ENCODE peak calls at places on chromosomes 3 and 15, in nine cellular contexts. Q is left ventricle myocardium inferior, W is gastrocnemius medialis, J is adrenal gland, N is Karpas-422, K is thoracic aorta, Y is testis, R is GM23248, S is tibial nerve. M is an unnamed sample. For H3K4me1, the result is how much of the 10 kb centered on the place peaks cover.

GRCh38 chr3:172249039-172249438 is 199.2 kb downstream of the GHSR start:
- DNase-seq in Q (no peak), S (no peak), N (no peak), Y (no peak), J (no peak), W (no peak), R (peak), K (no peak), M (no peak)

GRCh38 chr3:101964861-101965260 is 115.5 kb downstream of the NFKBIZ start:
- DNase-seq in Q (no peak), W (no peak), J (no peak), N (no peak), K (no peak), S (no peak), R (peak), Y (no peak), M (no peak)

GRCh38 chr3:42750834-42751233 is 22.2 kb downstream of the CCDC13 start:
- DNase-seq in S (no peak), W (no peak), Y (no peak), R (no peak), Q (no peak), N (no peak), K (no peak), J (peak), M (no peak)

GRCh38 chr3:38549957-38550840 is 54.1 kb downstream of the EXOG start:
- DNase-seq in K (no peak), W (no peak), J (no peak), Y (peak), N (no peak), R (no peak), S (no peak), Q (no peak), M (no peak)

GRCh38 chr3:171695476-171695875 is 114.8 kb downstream of the PLD1 start:
- DNase-seq in W (no peak), J (no peak), Q (no peak), N (no peak), Y (no peak), R (peak), K (no peak), S (no peak), M (no peak)

GRCh38 chr3:143831998-143832397 is 16.3 kb downstream of the SLC9A9 start:
- DNase-seq in Q (no peak), Y (no peak), J (no peak), R (no peak), N (no peak), K (no peak), S (no peak), W (no peak), M (no peak)

GRCh38 chr3:18046531-18046930 is 304.1 kb upstream of the TBC1D5 start:
- DNase-seq in S (no peak), J (no peak), W (no peak), K (no peak), Y (no peak), Q (no peak), R (no peak), N (no peak), M (no peak)

GRCh38 chr3:140342668-140343067 is 335.2 kb upstream of the TRIM42 start:
- DNase-seq in K (no peak), R (no peak), W (no peak), J (no peak), S (no peak), Y (no peak), Q (no peak), N (no peak), M (no peak)

GRCh38 chr3:9121366-9121765 is 128.1 kb downstream of the SRGAP3 start:
- DNase-seq in R (no peak), N (no peak), W (no peak), Y (no peak), K (no peak), J (no peak), Q (no peak), S (no peak), M (no peak)

GRCh38 chr15:41827290-41827879 is 507 bp upstream of the JMJD7 start:
- DNase-seq in N (no peak), R (no peak), Y (no peak), Q (peak), K (no peak), W (peak), J (no peak), S (no peak), M (no peak)

GRCh38 chr15:85479071-85479647 is 98.8 kb downstream of the AKAP13 start:
- DNase-seq in R (peak), Q (no peak), S (no peak), W (no peak), Y (no peak), K (no peak), N (no peak), J (no peak), M (no peak)

GRCh38 chr3:156253150-156253549 is 132.8 kb downstream of the KCNAB1 start:
- DNase-seq in S (no peak), K (no peak), Y (no peak), W (no peak), N (no peak), J (no peak), Q (no peak), R (no peak), M (no peak)

GRCh38 chr3:166362698-166363097 is 525.5 kb upstream of the BCHE start:
- DNase-seq in Y (no peak), K (no peak), R (no peak), S (no peak), J (no peak), W (no peak), Q (no peak), N (no peak), M (no peak)

GRCh38 chr3:179244874-179245273 is 6.0 kb downstream of the KCNMB3 start:
- DNase-seq in J (no peak), W (no peak), K (no peak), Y (no peak), S (no peak), R (no peak), Q (no peak), N (no peak), M (no peak)

GRCh38 chr15:41230650-41231533 is at the start of the genes CHP1 and EXD1:
- DNase-seq in J (peak), Q (peak), K (peak), Y (peak), W (peak), N (peak), R (peak), S (peak), M (peak)

GRCh38 chr15:65066635-65067333 is 1.0 kb downstream of the RASL12 start:
- DNase-seq in S (no peak), Q (peak), J (no peak), R (no peak), N (no peak), Y (peak), K (no peak), W (no peak), M (no peak)

GRCh38 chr3:126493731-126494130 is 18.0 kb upstream of the ZXDC start:
- DNase-seq in K (no peak), R (peak), S (no peak), W (no peak), N (no peak), Q (no peak), J (no peak), Y (no peak), M (no peak)

GRCh38 chr3:126322181-126322967 is 34.8 kb downstream of the KLF15 start:
- DNase-seq in J (no peak), S (no peak), R (no peak), Q (no peak), N (no peak), Y (no peak), K (no peak), W (no peak), M (no peak)

GRCh38 chr3:53495091-53495517 is 693 bp downstream of the CACNA1D start:
- DNase-seq in W (no peak), N (no peak), Q (no peak), R (no peak), S (no peak), K (no peak), Y (no peak), J (peak), M (no peak)

GRCh38 chr15:57552678-57553334 is 38.9 kb upstream of the MYZAP start:
- DNase-seq in K (no peak), S (no peak), N (no peak), R (no peak), W (no peak), Q (no peak), J (no peak), Y (no peak), M (no peak)

GRCh38 chr3:179510496-179510895 is 52.2 kb upstream of the ACTL6A start:
- DNase-seq in S (no peak), J (no peak), Y (no peak), W (no peak), R (no peak), Q (no peak), K (no peak), N (no peak), M (no peak)

GRCh38 chr3:42739401-42740158 is 33.5 kb downstream of the CCDC13 start:
- DNase-seq in W (peak), S (no peak), Y (peak), J (no peak), R (no peak), N (no peak), Q (peak), K (peak), M (peak)

GRCh38 chr3:169476289-169476688 is 187.2 kb downstream of the MECOM start:
- DNase-seq in Q (no peak), K (no peak), N (no peak), J (no peak), S (no peak), R (no peak), Y (no peak), W (no peak), M (no peak)

GRCh38 chr3:182979103-182979697 is 1.1 kb downstream of the DCUN1D1 start:
- DNase-seq in J (no peak), R (peak), S (no peak), K (no peak), Q (no peak), Y (no peak), W (no peak), N (no peak), M (no peak)

GRCh38 chr15:93141373-93141790 is 52.4 kb upstream of the RGMA start:
- DNase-seq in J (no peak), Q (no peak), S (no peak), Y (no peak), R (no peak), N (no peak), K (no peak), W (no peak), M (no peak)

GRCh38 chr3:125067225-125067624 is 11.4 kb upstream of the HEG1 start:
- DNase-seq in K (no peak), Q (no peak), W (no peak), S (no peak), Y (no peak), J (no peak), R (no peak), N (no peak), M (no peak)

GRCh38 chr3:25856902-25857518 is 67.1 kb downstream of the OXSM start:
- DNase-seq in S (peak), R (peak), W (no peak), Q (no peak), J (no peak), Y (no peak), K (no peak), N (peak), M (no peak)

GRCh38 chr3:148975277-148975676 is 16.1 kb upstream of the GYG1 start:
- DNase-seq in S (peak), K (peak), N (peak), J (no peak), R (no peak), Y (no peak), W (peak), Q (peak), M (peak)

GRCh38 chr3:79846148-79846933 is 78.5 kb upstream of the ROBO1 start:
- DNase-seq in J (no peak), Y (peak), R (no peak), Q (no peak), N (peak), S (no peak), W (no peak), K (no peak), M (no peak)

GRCh38 chr3:10935846-10936631 is 56.5 kb upstream of the SLC6A1 start:
- DNase-seq in Y (no peak), J (no peak), S (no peak), W (no peak), K (no peak), N (no peak), Q (no peak), R (no peak), M (no peak)

GRCh38 chr3:45950686-45951600 is 7.7 kb downstream of the CXCR6 start:
- DNase-seq in N (no peak), Q (no peak), S (no peak), Y (no peak), J (no peak), W (no peak), K (no peak), R (no peak), M (no peak)

GRCh38 chr3:165523801-165524200 is 313.4 kb downstream of the BCHE start:
- DNase-seq in Q (no peak), J (no peak), Y (no peak), N (no peak), R (no peak), K (no peak), S (no peak), W (no peak), M (no peak)

GRCh38 chr3:180543877-180544276 is 58.1 kb upstream of the TTC14 start:
- DNase-seq in N (no peak), W (no peak), S (no peak), Q (no peak), R (no peak), K (no peak), Y (no peak), J (no peak), M (no peak)

GRCh38 chr3:170726976-170727661 is 141.2 kb upstream of the SLC7A14 start:
- DNase-seq in Q (no peak), J (no peak), Y (no peak), S (no peak), W (no peak), R (peak), K (no peak), N (no peak), M (no peak)

GRCh38 chr15:93861956-93862741 is 369.2 kb upstream of the MCTP2 start:
- DNase-seq in Q (no peak), S (no peak), Y (peak), N (no peak), J (peak), R (no peak), K (no peak), W (peak), M (no peak)

GRCh38 chr3:147356145-147356908 is 50.0 kb downstream of the ZIC4 start:
- DNase-seq in W (no peak), N (no peak), K (no peak), J (no peak), Q (no peak), R (no peak), Y (no peak), S (no peak), M (no peak)

GRCh38 chr15:51625236-51625635 is 2.7 kb upstream of the DMXL2 start:
- DNase-seq in N (no peak), Q (no peak), W (no peak), R (no peak), J (no peak), Y (no peak), K (no peak), S (no peak), M (no peak)

DNA sequence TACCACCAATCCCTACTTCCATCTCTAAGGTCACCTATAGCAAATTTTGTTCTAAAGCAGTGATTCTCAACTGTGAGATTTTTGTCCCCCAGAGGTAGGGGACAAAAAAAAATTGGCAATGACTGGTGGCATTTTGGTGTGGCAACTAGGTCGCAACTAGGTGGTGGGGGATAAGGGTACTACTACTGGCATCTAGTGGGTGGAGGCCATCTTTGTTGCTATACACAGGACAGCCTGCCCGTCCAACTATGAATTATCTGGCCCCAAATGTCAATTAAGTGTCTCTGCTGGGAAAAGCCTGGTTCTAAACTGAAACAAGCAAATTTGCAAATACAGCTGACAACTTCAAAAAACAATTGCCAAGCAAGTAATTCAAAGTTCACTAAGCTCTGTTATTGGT is 1.4 kb downstream of the MTMR10 start:
- DNase-seq in K (no peak), S (no peak), N (peak), W (no peak), J (no peak), Y (no peak), Q (no peak), R (peak), M (no peak)
- H3K4me1 ChIP-seq in K (under half), S (under half), N (under half), W (half or more), J (under half), Y (under half), Q (half or more), R (under half), M (half or more)

GRCh38 chr15:23572844-23573243 is 7.4 kb downstream of the MKRN3 start:
- DNase-seq in R (no peak), S (no peak), J (no peak), N (no peak), Y (no peak), W (no peak), K (no peak), Q (no peak), M (no peak)
- H3K27ac ChIP-seq in R (no peak), S (no peak), J (no peak), N (no peak), Y (no peak), W (no peak), K (no peak), Q (no peak), M (no peak)

GRCh38 chr3:59698091-59698490 is 648.3 kb upstream of the CFAP20DC start:
- DNase-seq in R (no peak), N (no peak), K (no peak), J (no peak), Q (no peak), W (no peak), S (no peak), Y (no peak), M (no peak)

GRCh38 chr3:59704292-59704691 is 654.5 kb upstream of the CFAP20DC start:
- DNase-seq in K (no peak), J (no peak), Y (no peak), N (no peak), W (no peak), S (no peak), R (no peak), Q (no peak), M (no peak)

GRCh38 chr3:59695858-59696257 is 646.0 kb upstream of the CFAP20DC start:
- DNase-seq in Y (no peak), N (no peak), R (no peak), K (no peak), S (no peak), J (no peak), Q (no peak), W (no peak), M (no peak)

GRCh38 chr3:59696783-59697182 is 647.0 kb upstream of the CFAP20DC start:
- DNase-seq in W (no peak), J (no peak), K (no peak), R (no peak), Q (no peak), Y (no peak), S (no peak), N (no peak), M (no peak)

DNA sequence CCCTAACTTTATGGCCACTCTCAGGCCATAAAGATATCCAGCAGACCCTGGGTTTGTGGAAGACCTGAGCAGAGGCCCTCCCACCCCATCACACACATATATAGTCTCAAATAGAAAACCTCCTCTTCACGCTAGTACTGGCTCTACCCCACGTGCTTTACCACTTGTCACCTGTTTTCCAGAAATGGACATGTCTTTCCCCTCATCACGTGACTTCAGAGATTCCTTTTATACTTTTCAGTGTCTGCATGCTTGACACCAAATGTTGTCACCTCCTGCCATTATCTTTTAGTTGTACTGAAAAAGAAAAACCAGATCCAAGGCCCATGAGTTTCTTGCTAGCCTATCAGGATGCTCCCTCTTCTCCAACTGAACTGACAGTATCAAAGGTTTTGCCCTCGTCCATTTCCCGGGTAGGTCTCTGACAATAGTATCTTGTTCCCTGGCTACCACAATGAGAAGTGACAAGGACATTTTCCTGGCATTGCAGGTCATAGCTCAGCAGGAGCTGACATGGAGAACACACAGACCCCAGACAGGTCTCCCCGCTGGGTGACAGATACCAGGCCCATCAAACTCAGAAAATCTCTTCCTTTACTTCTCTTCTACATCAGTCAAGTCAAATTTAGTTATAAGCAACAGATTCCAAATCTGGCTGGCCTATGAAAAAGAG is 650.0 kb upstream of the CFAP20DC start:
- DNase-seq in Q (no peak), Y (no peak), K (no peak), S (no peak), W (no peak), J (no peak), N (no peak), R (no peak), M (no peak)
- H3K4me1 ChIP-seq in Q (under half), Y (under half), K (under half), S (under half), W (under half), J (under half), N (under half), R (under half), M (under half)

DNA sequence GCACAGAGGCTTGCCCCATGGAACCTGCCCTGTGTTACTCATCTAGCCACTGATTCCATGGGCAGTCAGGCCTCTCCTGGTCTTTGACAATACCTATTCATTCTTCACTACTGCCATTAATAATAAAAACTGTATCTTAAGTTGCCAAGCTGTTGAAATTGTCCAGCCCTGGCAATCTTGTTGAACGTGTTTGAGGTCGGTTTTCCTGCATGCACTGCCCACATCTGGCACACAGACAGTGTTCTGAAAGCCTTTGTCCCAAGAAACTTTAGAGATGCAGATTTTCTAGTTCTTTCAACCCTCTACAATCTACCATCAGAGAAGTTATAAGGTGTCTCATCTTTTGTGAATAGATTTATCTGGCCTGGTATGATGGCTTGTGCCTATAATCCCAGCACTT is 567.2 kb upstream of the NECTIN3 start:
- DNase-seq in K (no peak), W (no peak), R (no peak), J (no peak), Q (no peak), Y (no peak), N (no peak), S (no peak), M (no peak)
- H3K27ac ChIP-seq in K (no peak), W (no peak), R (no peak), J (no peak), Q (no peak), Y (no peak), N (no peak), S (no peak), M (no peak)